ENCODE peak calls at places on chromosome 21, in four cellular contexts. F is GM19239, U is GM12892, L is foreskin fibroblast. B is an unnamed sample.

GRCh38 chr21:46000731-46001641 is 19.4 kb downstream of the COL6A1 start:
- DNase-seq in F (no peak), U (no peak), L (peak), B (no peak)

GRCh38 chr21:32921632-32922230 is 104.0 kb upstream of the OLIG2 start:
- DNase-seq in F (no peak), U (no peak), L (peak), B (no peak)

GRCh38 chr21:42302292-42302650 is 12.9 kb downstream of the TFF3 start:
- DNase-seq in F (no peak), U (no peak), L (no peak), B (no peak)

GRCh38 chr21:45031231-45032191 is 42.9 kb upstream of the ADARB1 start:
- DNase-seq in F (no peak), U (no peak), L (no peak), B (no peak)

GRCh38 chr21:41207401-41208388 is 39.7 kb downstream of the BACE2 start:
- DNase-seq in F (no peak), U (no peak), L (peak), B (no peak)

GRCh38 chr21:37742532-37742931 is 173.7 kb downstream of the KCNJ6 start:
- DNase-seq in F (no peak), U (no peak), L (no peak), B (no peak)

GRCh38 chr21:25456672-25457071 is 150.6 kb downstream of the MRPL39 start:
- DNase-seq in F (no peak), U (no peak), L (no peak), B (peak)

GRCh38 chr21:29645666-29646553 is 293.9 kb downstream of the GRIK1 start:
- DNase-seq in F (no peak), U (no peak), L (no peak), B (no peak)

GRCh38 chr21:19123053-19123452 is 719.5 kb upstream of the TMPRSS15 start:
- DNase-seq in F (no peak), U (no peak), L (no peak), B (no peak)

GRCh38 chr21:38811257-38811656 is 5.5 kb downstream of the ETS2 start:
- DNase-seq in F (no peak), U (no peak), L (peak), B (no peak)

GRCh38 chr21:44761747-44762208 is 39.8 kb downstream of the UBE2G2 start:
- DNase-seq in F (no peak), U (no peak), L (no peak), B (no peak)

GRCh38 chr21:29305561-29305960 is 6.8 kb downstream of the BACH1 start:
- DNase-seq in F (no peak), U (no peak), L (no peak), B (no peak)

GRCh38 chr21:46317710-46318463 is 5.8 kb downstream of the C21orf58 start:
- DNase-seq in F (no peak), U (no peak), L (no peak), B (no peak)

GRCh38 chr21:45698493-45698947 is 55.0 kb downstream of the PCBP3 start:
- DNase-seq in F (no peak), U (no peak), L (peak), B (no peak)

GRCh38 chr21:36661511-36662309 is 37.2 kb upstream of the SIM2 start:
- DNase-seq in F (no peak), U (no peak), L (peak), B (no peak)

GRCh38 chr21:29321908-29322569 is 23.3 kb downstream of the BACH1 start:
- DNase-seq in F (no peak), U (no peak), L (no peak), B (no peak)

GRCh38 chr21:35226302-35226701 is 177.2 kb upstream of the RUNX1 start:
- DNase-seq in F (no peak), U (no peak), L (peak), B (no peak)

GRCh38 chr21:33212159-33212851 is 17.4 kb upstream of the IFNAR2 start:
- DNase-seq in F (no peak), U (no peak), L (peak), B (no peak)

GRCh38 chr21:37914211-37914900 is 1.9 kb downstream of the KCNJ6 start:
- DNase-seq in F (peak), U (no peak), L (peak), B (no peak)

GRCh38 chr21:26127918-26128317 is 42.7 kb downstream of the APP start:
- DNase-seq in F (no peak), U (no peak), L (no peak), B (no peak)

GRCh38 chr21:46366561-46366960 is 42.6 kb downstream of the PCNT start:
- DNase-seq in F (no peak), U (no peak), L (no peak), B (no peak)

GRCh38 chr21:45309069-45309521 is 21.4 kb upstream of the POFUT2 start:
- DNase-seq in F (no peak), U (no peak), L (peak), B (no peak)

GRCh38 chr21:17554619-17555472 is 42.0 kb downstream of the CXADR start:
- DNase-seq in F (no peak), U (no peak), L (peak), B (no peak)

GRCh38 chr21:30479259-30479658 is 908 bp downstream of the KRTAP19-1 start:
- DNase-seq in F (no peak), U (no peak), L (no peak), B (no peak)

GRCh38 chr21:41895643-41896493 is 16.7 kb upstream of the PRDM15 start:
- DNase-seq in F (peak), U (no peak), L (no peak), B (no peak)

B was measured in GM12878.